ENCODE peak calls at places on chromosome 14, in five cellular contexts. One of them, this sample, is unnamed.

GRCh38 chr14:64685364-64686130 is 18.7 kb upstream of the PLEKHG3 start:
- DNase-seq in GM12865: no peak
- DNase-seq in suprapubic skin: no peak
- DNase-seq in cardiac muscle cell: no peak
- DNase-seq in fibroblast of villous mesenchyme: no peak
- DNase-seq in this sample: no peak

GRCh38 chr14:77043177-77043983 is 14.9 kb upstream of the IRF2BPL start:
- DNase-seq in GM12865: peak; percentile 64
- DNase-seq in suprapubic skin: peak; percentile 89
- DNase-seq in cardiac muscle cell: peak; percentile 96
- DNase-seq in fibroblast of villous mesenchyme: peak; percentile 97
- DNase-seq in this sample: peak; percentile 91

GRCh38 chr14:100770046-100770445 is 43.4 kb downstream of the DLK1 start:
- DNase-seq in GM12865: no peak
- DNase-seq in suprapubic skin: peak; percentile 0
- DNase-seq in cardiac muscle cell: no peak
- DNase-seq in fibroblast of villous mesenchyme: no peak
- DNase-seq in this sample: no peak

GRCh38 chr14:61927521-61927920 is 165.3 kb downstream of the SNAPC1 start:
- DNase-seq in GM12865: no peak
- DNase-seq in suprapubic skin: no peak
- DNase-seq in cardiac muscle cell: peak; percentile 4
- DNase-seq in fibroblast of villous mesenchyme: no peak
- DNase-seq in this sample: peak; percentile 62

GRCh38 chr14:77025744-77026165 is 2.8 kb downstream of the IRF2BPL start:
- DNase-seq in GM12865: no peak
- DNase-seq in suprapubic skin: no peak
- DNase-seq in cardiac muscle cell: no peak
- DNase-seq in fibroblast of villous mesenchyme: no peak
- DNase-seq in this sample: no peak

GRCh38 chr14:54642950-54643695 is 76.2 kb downstream of the SAMD4A start:
- DNase-seq in GM12865: peak; percentile 45
- DNase-seq in suprapubic skin: no peak
- DNase-seq in cardiac muscle cell: peak; percentile 57
- DNase-seq in fibroblast of villous mesenchyme: peak; percentile 53
- DNase-seq in this sample: peak; percentile 73

GRCh38 chr14:96249016-96249415 is 7.0 kb upstream of the BDKRB1 start:
- DNase-seq in GM12865: no peak
- DNase-seq in suprapubic skin: no peak
- DNase-seq in cardiac muscle cell: peak; percentile 94
- DNase-seq in fibroblast of villous mesenchyme: peak; percentile 99
- DNase-seq in this sample: peak; percentile 90

GRCh38 chr14:105940534-105941225 is 414.3 kb downstream of the TMEM121 start:
- DNase-seq in GM12865: no peak
- DNase-seq in suprapubic skin: peak; percentile 16
- DNase-seq in cardiac muscle cell: no peak
- DNase-seq in fibroblast of villous mesenchyme: no peak
- DNase-seq in this sample: no peak

GRCh38 chr14:77580964-77581505 is 35.4 kb downstream of the SPTLC2 start:
- DNase-seq in GM12865: peak; percentile 85
- DNase-seq in suprapubic skin: no peak
- DNase-seq in cardiac muscle cell: peak; percentile 64
- DNase-seq in fibroblast of villous mesenchyme: peak; percentile 94
- DNase-seq in this sample: peak; percentile 84

GRCh38 chr14:69281450-69282169 is 21.7 kb downstream of the GALNT16 start:
- DNase-seq in GM12865: peak; percentile 36
- DNase-seq in suprapubic skin: peak; percentile 49
- DNase-seq in cardiac muscle cell: no peak
- DNase-seq in fibroblast of villous mesenchyme: no peak
- DNase-seq in this sample: peak; percentile 23

GRCh38 chr14:95577067-95577800 is 42.4 kb downstream of the GLRX5 start:
- DNase-seq in GM12865: peak; percentile 92
- DNase-seq in suprapubic skin: no peak
- DNase-seq in cardiac muscle cell: no peak
- DNase-seq in fibroblast of villous mesenchyme: no peak
- DNase-seq in this sample: no peak

GRCh38 chr14:93029911-93030555 is 85.7 kb downstream of the ITPK1 start:
- DNase-seq in GM12865: no peak
- DNase-seq in suprapubic skin: no peak
- DNase-seq in cardiac muscle cell: no peak
- DNase-seq in fibroblast of villous mesenchyme: no peak
- DNase-seq in this sample: no peak

GRCh38 chr14:89658977-89659670 is 242.1 kb upstream of the FOXN3 start:
- DNase-seq in GM12865: no peak
- DNase-seq in suprapubic skin: no peak
- DNase-seq in cardiac muscle cell: no peak
- DNase-seq in fibroblast of villous mesenchyme: no peak
- DNase-seq in this sample: no peak

GRCh38 chr14:92556863-92557543 is 43.4 kb downstream of the RIN3 start:
- DNase-seq in GM12865: no peak
- DNase-seq in suprapubic skin: no peak
- DNase-seq in cardiac muscle cell: no peak
- DNase-seq in fibroblast of villous mesenchyme: no peak
- DNase-seq in this sample: no peak

GRCh38 chr14:100658514-100658886 is 68.2 kb upstream of the DLK1 start:
- DNase-seq in GM12865: no peak
- DNase-seq in suprapubic skin: no peak
- DNase-seq in cardiac muscle cell: no peak
- DNase-seq in fibroblast of villous mesenchyme: no peak
- DNase-seq in this sample: no peak

GRCh38 chr14:64732066-64732465 is 27.8 kb downstream of the PLEKHG3 start:
- DNase-seq in GM12865: no peak
- DNase-seq in suprapubic skin: no peak
- DNase-seq in cardiac muscle cell: no peak
- DNase-seq in fibroblast of villous mesenchyme: no peak
- DNase-seq in this sample: no peak

GRCh38 chr14:34043627-34044372 is 92.9 kb upstream of the EGLN3 start:
- DNase-seq in GM12865: peak; percentile 90
- DNase-seq in suprapubic skin: no peak
- DNase-seq in cardiac muscle cell: no peak
- DNase-seq in fibroblast of villous mesenchyme: no peak
- DNase-seq in this sample: no peak

GRCh38 chr14:55354500-55354899 is 57.1 kb downstream of the ATG14 start:
- DNase-seq in GM12865: peak; percentile 68
- DNase-seq in suprapubic skin: no peak
- DNase-seq in cardiac muscle cell: peak; percentile 61
- DNase-seq in fibroblast of villous mesenchyme: peak; percentile 67
- DNase-seq in this sample: peak; percentile 78

GRCh38 chr14:98955036-98955740 is 316.8 kb downstream of the BCL11B start:
- DNase-seq in GM12865: no peak
- DNase-seq in suprapubic skin: no peak
- DNase-seq in cardiac muscle cell: no peak
- DNase-seq in fibroblast of villous mesenchyme: no peak
- DNase-seq in this sample: no peak

GRCh38 chr14:51396222-51396815 is 156.3 kb downstream of the TMX1 start:
- DNase-seq in GM12865: no peak
- DNase-seq in suprapubic skin: no peak
- DNase-seq in cardiac muscle cell: peak; percentile 89
- DNase-seq in fibroblast of villous mesenchyme: peak; percentile 98
- DNase-seq in this sample: peak; percentile 97

GRCh38 chr14:94355191-94355794 is 32.2 kb upstream of the SERPINA6 start:
- DNase-seq in GM12865: no peak
- DNase-seq in suprapubic skin: peak; percentile 83
- DNase-seq in cardiac muscle cell: peak; percentile 81
- DNase-seq in fibroblast of villous mesenchyme: peak; percentile 56
- DNase-seq in this sample: peak; percentile 82

GRCh38 chr14:61184117-61184516 is 97.0 kb downstream of the TMEM30B start:
- DNase-seq in GM12865: no peak
- DNase-seq in suprapubic skin: no peak
- DNase-seq in cardiac muscle cell: peak; percentile 95
- DNase-seq in fibroblast of villous mesenchyme: peak; percentile 80
- DNase-seq in this sample: peak; percentile 95

GRCh38 chr14:70622111-70622712 is 19.5 kb upstream of the TTC9 start:
- DNase-seq in GM12865: peak; percentile 75
- DNase-seq in suprapubic skin: no peak
- DNase-seq in cardiac muscle cell: peak; percentile 37
- DNase-seq in fibroblast of villous mesenchyme: peak; percentile 39
- DNase-seq in this sample: peak; percentile 76

GRCh38 chr14:72528059-72528950 is 365.6 kb downstream of the DPF3 start:
- DNase-seq in GM12865: no peak
- DNase-seq in suprapubic skin: peak; percentile 20
- DNase-seq in cardiac muscle cell: peak; percentile 29
- DNase-seq in fibroblast of villous mesenchyme: no peak
- DNase-seq in this sample: peak; percentile 37

GRCh38 chr14:71362282-71362681 is 455.0 kb downstream of the PCNX1 start:
- DNase-seq in GM12865: no peak
- DNase-seq in suprapubic skin: no peak
- DNase-seq in cardiac muscle cell: no peak
- DNase-seq in fibroblast of villous mesenchyme: no peak
- DNase-seq in this sample: no peak

GRCh38 chr14:94695231-94695630 is 74.7 kb downstream of the GSC start:
- DNase-seq in GM12865: no peak
- DNase-seq in suprapubic skin: no peak
- DNase-seq in cardiac muscle cell: no peak
- DNase-seq in fibroblast of villous mesenchyme: no peak
- DNase-seq in this sample: no peak

GRCh38 chr14:35161231-35161630 is 38.9 kb downstream of the PRORP start:
- DNase-seq in GM12865: peak; percentile 38
- DNase-seq in suprapubic skin: no peak
- DNase-seq in cardiac muscle cell: peak; percentile 11
- DNase-seq in fibroblast of villous mesenchyme: no peak
- DNase-seq in this sample: peak; percentile 68

GRCh38 chr14:73755434-73756014 is 41.3 kb upstream of the PNMA1 start:
- DNase-seq in GM12865: peak; percentile 51
- DNase-seq in suprapubic skin: no peak
- DNase-seq in cardiac muscle cell: no peak
- DNase-seq in fibroblast of villous mesenchyme: peak; percentile 49
- DNase-seq in this sample: no peak

GRCh38 chr14:77376380-77376770 is 519 bp downstream of the TMED8 start:
- DNase-seq in GM12865: peak; percentile 56
- DNase-seq in suprapubic skin: no peak
- DNase-seq in cardiac muscle cell: no peak
- DNase-seq in fibroblast of villous mesenchyme: no peak
- DNase-seq in this sample: peak; percentile 21

GRCh38 chr14:104860414-104860813 is 4.7 kb upstream of the CEP170B start:
- DNase-seq in GM12865: no peak
- DNase-seq in suprapubic skin: peak; percentile 0
- DNase-seq in cardiac muscle cell: no peak
- DNase-seq in fibroblast of villous mesenchyme: no peak
- DNase-seq in this sample: no peak
- TF ChIP-seq CTCF in GM12865: no peak
- TF ChIP-seq CTCF in suprapubic skin: no peak
- TF ChIP-seq CTCF in cardiac muscle cell: no peak
- TF ChIP-seq CTCF in fibroblast of villous mesenchyme: no peak
- TF ChIP-seq CTCF in this sample: no peak

GRCh38 chr14:22458737-22459136 is 130.3 kb downstream of the DAD1 start:
- DNase-seq in GM12865: no peak
- DNase-seq in suprapubic skin: no peak
- DNase-seq in cardiac muscle cell: no peak
- DNase-seq in fibroblast of villous mesenchyme: no peak
- DNase-seq in this sample: no peak
- H3K4me3 ChIP-seq in GM12865: no peak overlapping the region
- H3K4me3 ChIP-seq in suprapubic skin: no peak overlapping the region
- H3K4me3 ChIP-seq in cardiac muscle cell: no peak overlapping the region
- H3K4me3 ChIP-seq in fibroblast of villous mesenchyme: no peak overlapping the region
- H3K4me3 ChIP-seq in this sample: no peak overlapping the region

GRCh38 chr14:80954771-80955299 is 586 bp upstream of the TSHR start:
- DNase-seq in GM12865: peak; percentile 70
- DNase-seq in suprapubic skin: peak; percentile 86
- DNase-seq in cardiac muscle cell: peak; percentile 81
- DNase-seq in fibroblast of villous mesenchyme: peak; percentile 75
- DNase-seq in this sample: peak; percentile 78
- TF ChIP-seq CTCF in GM12865: peak; percentile 69
- TF ChIP-seq CTCF in suprapubic skin: peak; percentile 73
- TF ChIP-seq CTCF in cardiac muscle cell: peak; percentile 76
- TF ChIP-seq CTCF in fibroblast of villous mesenchyme: peak; percentile 82
- TF ChIP-seq CTCF in this sample: peak; percentile 84

DNA sequence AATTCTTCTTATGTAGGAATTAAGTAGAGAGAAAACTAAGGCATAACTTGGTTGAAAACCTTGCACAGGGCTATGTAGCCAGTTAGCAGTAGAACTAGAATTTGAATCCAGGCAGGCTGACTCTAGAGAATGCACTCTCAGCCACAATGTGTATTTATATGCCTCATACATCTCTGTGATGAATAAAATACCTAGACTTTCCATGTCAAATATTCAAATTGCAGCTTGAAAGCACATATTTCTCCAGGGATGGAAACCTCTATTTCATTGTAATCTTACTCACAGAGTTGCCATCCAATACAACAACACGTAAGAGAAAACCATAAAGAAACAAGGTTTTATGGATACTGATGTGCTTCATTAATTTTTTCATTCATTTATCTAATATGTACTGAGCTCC is 256.0 kb upstream of the FLRT2 start:
- DNase-seq in GM12865: no peak
- DNase-seq in suprapubic skin: no peak
- DNase-seq in cardiac muscle cell: no peak
- DNase-seq in fibroblast of villous mesenchyme: no peak
- DNase-seq in this sample: no peak
- H3K4me3 ChIP-seq in GM12865: no peak overlapping the region
- H3K4me3 ChIP-seq in suprapubic skin: no peak overlapping the region
- H3K4me3 ChIP-seq in cardiac muscle cell: no peak overlapping the region
- H3K4me3 ChIP-seq in fibroblast of villous mesenchyme: no peak overlapping the region
- H3K4me3 ChIP-seq in this sample: no peak overlapping the region

GRCh38 chr14:32232481-32232880 is 29.4 kb upstream of the RNU6-8 start:
- DNase-seq in GM12865: no peak
- DNase-seq in suprapubic skin: no peak
- DNase-seq in cardiac muscle cell: no peak
- DNase-seq in fibroblast of villous mesenchyme: no peak
- DNase-seq in this sample: no peak
- TF ChIP-seq CTCF in GM12865: no peak
- TF ChIP-seq CTCF in suprapubic skin: no peak
- TF ChIP-seq CTCF in cardiac muscle cell: no peak
- TF ChIP-seq CTCF in fibroblast of villous mesenchyme: no peak
- TF ChIP-seq CTCF in this sample: no peak

GRCh38 chr14:21384494-21384851 is 654 bp upstream of the SUPT16H start:
- DNase-seq in GM12865: no peak
- DNase-seq in suprapubic skin: no peak
- DNase-seq in cardiac muscle cell: no peak
- DNase-seq in fibroblast of villous mesenchyme: no peak
- DNase-seq in this sample: no peak

GRCh38 chr14:21383848-21384493 is at the start of gene SUPT16H:
- DNase-seq in GM12865: peak; percentile 97
- DNase-seq in suprapubic skin: peak; percentile 98
- DNase-seq in cardiac muscle cell: peak; percentile 98
- DNase-seq in fibroblast of villous mesenchyme: peak; percentile 97
- DNase-seq in this sample: peak; percentile 97

GRCh38 chr14:21382886-21383847 is 652 bp downstream of the SUPT16H start:
- DNase-seq in GM12865: peak; percentile 76
- DNase-seq in suprapubic skin: no peak
- DNase-seq in cardiac muscle cell: peak; percentile 51
- DNase-seq in fibroblast of villous mesenchyme: peak; percentile 48
- DNase-seq in this sample: peak; percentile 56

GRCh38 chr14:21379338-21379737 is 4.5 kb downstream of the SUPT16H start:
- DNase-seq in GM12865: no peak
- DNase-seq in suprapubic skin: no peak
- DNase-seq in cardiac muscle cell: no peak
- DNase-seq in fibroblast of villous mesenchyme: no peak
- DNase-seq in this sample: no peak

GRCh38 chr14:21382095-21382494 is 1.7 kb downstream of the SUPT16H start:
- DNase-seq in GM12865: no peak
- DNase-seq in suprapubic skin: no peak
- DNase-seq in cardiac muscle cell: no peak
- DNase-seq in fibroblast of villous mesenchyme: no peak
- DNase-seq in this sample: no peak
- H3K4me3 ChIP-seq in GM12865: peak overlapping the region; percentile 61
- H3K4me3 ChIP-seq in suprapubic skin: no peak overlapping the region
- H3K4me3 ChIP-seq in cardiac muscle cell: no peak overlapping the region
- H3K4me3 ChIP-seq in fibroblast of villous mesenchyme: no peak overlapping the region
- H3K4me3 ChIP-seq in this sample: no peak overlapping the region